ENCODE peak calls at places on chromosome 10, in seven cellular contexts. W is upper lobe of right lung, A is body of pancreas, Y is heart left ventricle, T is H9, E is A549, K is right lobe of liver. U is an unnamed sample.

GRCh38 chr10:48390933-48391845 is 84.7 kb downstream of the MAPK8 start:
- DNase-seq in W (no peak), A (no peak), Y (no peak), T (no peak), E (no peak), K (no peak), U (peak)

GRCh38 chr10:44278669-44279337 is 106.1 kb downstream of the CXCL12 start:
- DNase-seq in W (no peak), A (no peak), Y (no peak), T (no peak), E (no peak), K (no peak), U (no peak)

GRCh38 chr10:30233186-30233958 is 115.7 kb downstream of the MTPAP start:
- DNase-seq in W (no peak), A (no peak), Y (no peak), T (no peak), E (no peak), K (no peak), U (no peak)

GRCh38 chr10:5234106-5234877 is 37.7 kb downstream of the AKR1C4 start:
- DNase-seq in W (no peak), A (peak), Y (no peak), T (no peak), E (peak), K (peak), U (no peak)

GRCh38 chr10:3825862-3826351 is 40.9 kb upstream of the KLF6 start:
- DNase-seq in W (no peak), A (no peak), Y (peak), T (no peak), E (no peak), K (no peak), U (peak)

GRCh38 chr10:113007343-113007771 is 57.3 kb downstream of the TCF7L2 start:
- DNase-seq in W (no peak), A (no peak), Y (no peak), T (no peak), E (no peak), K (no peak), U (no peak)

GRCh38 chr10:76874151-76874550 is 763.5 kb downstream of the KCNMA1 start:
- DNase-seq in W (no peak), A (peak), Y (peak), T (no peak), E (no peak), K (no peak), U (no peak)

GRCh38 chr10:126518186-126519080 is 130.2 kb upstream of the ADAM12 start:
- DNase-seq in W (no peak), A (no peak), Y (no peak), T (no peak), E (no peak), K (no peak), U (no peak)

GRCh38 chr10:132448248-132448731 is 51.3 kb downstream of the PWWP2B start:
- DNase-seq in W (peak), A (peak), Y (peak), T (peak), E (peak), K (peak), U (no peak)

GRCh38 chr10:29517352-29517923 is 117.3 kb downstream of the SVIL start:
- DNase-seq in W (no peak), A (peak), Y (no peak), T (peak), E (peak), K (no peak), U (peak)

GRCh38 chr10:113094114-113094486 is 144.1 kb downstream of the TCF7L2 start:
- DNase-seq in W (no peak), A (no peak), Y (no peak), T (no peak), E (no peak), K (no peak), U (no peak)

GRCh38 chr10:43689618-43689954 is 40.9 kb upstream of the ZNF32 start:
- DNase-seq in W (peak), A (peak), Y (peak), T (peak), E (peak), K (peak), U (no peak)

GRCh38 chr10:110444009-110444347 is 53.7 kb upstream of the DUSP5 start:
- DNase-seq in W (no peak), A (no peak), Y (peak), T (no peak), E (no peak), K (peak), U (no peak)

GRCh38 chr10:76939862-76940495 is 697.6 kb downstream of the KCNMA1 start:
- DNase-seq in W (no peak), A (no peak), Y (no peak), T (no peak), E (no peak), K (no peak), U (no peak)

GRCh38 chr10:15121707-15122106 is 24.6 kb downstream of the RPP38 start:
- DNase-seq in W (no peak), A (no peak), Y (no peak), T (no peak), E (no peak), K (no peak), U (no peak)

GRCh38 chr10:36182059-36182654 is 540.1 kb upstream of the FZD8 start:
- DNase-seq in W (no peak), A (no peak), Y (no peak), T (no peak), E (peak), K (no peak), U (no peak)

GRCh38 chr10:427746-428519 is 261.5 kb downstream of the DIP2C start:
- DNase-seq in W (no peak), A (no peak), Y (no peak), T (no peak), E (no peak), K (no peak), U (no peak)

GRCh38 chr10:24214762-24215161 is 5.8 kb downstream of the KIAA1217 start:
- DNase-seq in W (no peak), A (peak), Y (peak), T (no peak), E (no peak), K (no peak), U (no peak)

GRCh38 chr10:110279062-110279986 is 25.4 kb downstream of the SMNDC1 start:
- DNase-seq in W (no peak), A (peak), Y (peak), T (no peak), E (peak), K (no peak), U (peak)

GRCh38 chr10:108515821-108516220 is 1351.3 kb upstream of the SORCS1 start:
- DNase-seq in W (no peak), A (no peak), Y (no peak), T (no peak), E (no peak), K (no peak), U (no peak)

GRCh38 chr10:127815147-127815546 is 77.6 kb downstream of the CLRN3 start:
- DNase-seq in W (no peak), A (no peak), Y (no peak), T (no peak), E (no peak), K (no peak), U (no peak)

GRCh38 chr10:43396928-43397624 is 11.9 kb downstream of the HNRNPF start:
- DNase-seq in W (peak), A (peak), Y (peak), T (peak), E (peak), K (peak), U (peak)

GRCh38 chr10:125788156-125789034 is 12.8 kb upstream of the MMP21 start:
- DNase-seq in W (no peak), A (no peak), Y (no peak), T (no peak), E (no peak), K (no peak), U (no peak)

GRCh38 chr10:86017841-86018734 is 348.5 kb downstream of the GRID1 start:
- DNase-seq in W (peak), A (peak), Y (peak), T (no peak), E (no peak), K (no peak), U (no peak)

GRCh38 chr10:60536529-60537114 is 146.9 kb upstream of the ANK3 start:
- DNase-seq in W (no peak), A (no peak), Y (no peak), T (no peak), E (peak), K (no peak), U (peak)

GRCh38 chr10:59622320-59622901 is 87.2 kb downstream of the SLC16A9 start:
- DNase-seq in W (no peak), A (peak), Y (peak), T (peak), E (peak), K (peak), U (peak)

GRCh38 chr10:97171001-97171400 is 14.8 kb downstream of the SLIT1 start:
- DNase-seq in W (no peak), A (no peak), Y (no peak), T (no peak), E (no peak), K (peak), U (no peak)

GRCh38 chr10:64332551-64332950 is 811.4 kb downstream of the REEP3 start:
- DNase-seq in W (no peak), A (no peak), Y (no peak), T (no peak), E (no peak), K (no peak), U (no peak)

GRCh38 chr10:128421731-128422130 is 295.5 kb upstream of the MKI67 start:
- DNase-seq in W (no peak), A (no peak), Y (no peak), T (no peak), E (no peak), K (no peak), U (no peak)

GRCh38 chr10:125283831-125284614 is 123.7 kb upstream of the CTBP2 start:
- DNase-seq in W (no peak), A (no peak), Y (no peak), T (no peak), E (no peak), K (no peak), U (no peak)

GRCh38 chr10:110762109-110762848 is 109.4 kb upstream of the PDCD4 start:
- DNase-seq in W (no peak), A (no peak), Y (no peak), T (no peak), E (no peak), K (no peak), U (no peak)

GRCh38 chr10:75363431-75363830 is 38.1 kb downstream of the ZNF503 start:
- DNase-seq in W (no peak), A (no peak), Y (no peak), T (no peak), E (no peak), K (no peak), U (no peak)

GRCh38 chr10:34721201-34721840 is 93.8 kb downstream of the PARD3 start:
- DNase-seq in W (no peak), A (no peak), Y (no peak), T (no peak), E (no peak), K (no peak), U (peak)

GRCh38 chr10:73998623-73999622 is 1.0 kb downstream of the VCL start:
- DNase-seq in W (peak), A (peak), Y (peak), T (peak), E (peak), K (peak), U (peak)

GRCh38 chr10:73997479-73997805 is 474 bp upstream of the VCL start:
- DNase-seq in W (no peak), A (no peak), Y (no peak), T (no peak), E (no peak), K (no peak), U (no peak)

GRCh38 chr10:73997806-73998622 is at the start of gene VCL:
- DNase-seq in W (peak), A (peak), Y (peak), T (peak), E (peak), K (peak), U (peak)

GRCh38 chr10:73999703-74000102 is 1.8 kb downstream of the VCL start:
- DNase-seq in W (no peak), A (no peak), Y (no peak), T (no peak), E (no peak), K (no peak), U (no peak)

DNA sequence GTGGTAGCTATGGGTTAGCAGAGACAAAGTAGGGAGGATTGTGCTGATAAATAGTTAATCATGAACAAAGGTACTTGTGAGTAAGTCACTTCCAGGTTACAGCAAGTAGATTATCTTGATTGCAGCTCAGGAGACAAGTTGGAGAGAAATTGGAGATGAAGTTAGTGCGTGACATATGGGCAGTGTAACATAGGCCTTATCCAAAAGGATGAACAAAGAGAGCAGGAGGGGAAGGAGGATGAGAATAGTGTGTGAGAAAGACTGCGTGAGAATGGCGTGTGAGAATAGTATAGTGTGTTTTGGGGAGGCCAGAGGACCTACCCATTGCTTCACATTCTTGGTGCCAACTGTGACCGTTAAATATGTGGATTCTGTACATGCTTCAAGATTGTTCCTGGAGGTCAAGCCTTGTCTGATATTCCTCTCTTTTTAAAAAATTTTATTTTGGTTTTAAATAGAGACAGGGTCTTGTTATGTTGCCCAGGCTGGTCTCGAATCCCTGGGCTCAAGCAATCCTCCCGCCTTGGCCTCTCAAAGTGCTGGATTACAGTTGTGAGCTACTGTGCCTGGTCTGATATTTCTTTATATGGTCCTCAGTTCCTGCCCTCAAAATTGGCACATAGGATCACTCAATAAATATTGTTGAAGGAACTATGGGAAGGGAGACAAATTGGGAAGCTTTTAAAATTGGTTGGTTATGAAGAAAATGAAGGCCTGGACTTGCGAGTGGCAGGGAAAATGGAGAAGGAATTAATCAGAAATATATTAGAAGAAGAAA is 3.2 kb downstream of the VCL start:
- DNase-seq in W (no peak), A (no peak), Y (no peak), T (no peak), E (no peak), K (no peak), U (no peak)
- H3K27ac ChIP-seq in W (no peak), A (no peak), Y (no peak), T (no peak), E (peak), K (no peak), U (peak)

GRCh38 chr10:88990528-88991160 is at the start of gene FAS:
- DNase-seq in W (peak), A (peak), Y (peak), T (peak), E (peak), K (peak), U (peak)
- H3K27ac ChIP-seq in W (peak), A (peak), Y (peak), T (no peak), E (peak), K (peak), U (peak)

DNA sequence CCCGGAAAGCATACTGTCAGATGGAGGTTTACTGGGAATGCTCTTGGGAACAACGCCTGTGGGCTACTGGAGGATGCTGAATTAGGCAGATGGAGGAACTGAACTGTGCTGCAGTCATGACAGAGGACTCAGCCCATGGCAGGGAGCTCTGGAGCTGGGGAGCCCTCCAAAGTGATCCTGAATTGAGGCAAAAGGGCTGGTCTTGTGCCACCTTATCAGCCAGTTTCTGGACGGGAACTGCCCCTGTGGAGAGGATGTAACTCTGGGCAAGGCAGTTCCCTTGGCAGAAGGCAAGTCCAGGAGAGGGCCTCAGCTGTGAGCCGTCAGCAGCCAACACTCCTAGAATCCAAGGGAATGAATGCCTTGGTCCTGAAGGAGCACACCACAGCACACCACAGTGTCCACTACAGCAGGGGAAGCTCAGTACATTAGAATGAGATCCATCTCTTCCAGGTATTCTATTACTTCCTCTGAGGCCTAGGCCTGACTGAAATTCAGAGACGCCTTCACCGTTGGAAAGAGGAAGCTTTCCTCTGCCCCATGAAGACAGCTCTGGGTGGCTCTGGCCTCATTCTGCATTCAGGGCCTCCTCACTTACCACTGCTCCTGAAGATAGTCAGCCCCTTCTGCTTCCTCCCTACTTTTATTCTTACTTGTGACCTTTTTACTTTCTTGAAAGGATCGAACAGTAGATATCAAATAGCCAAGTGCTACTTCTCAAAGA is 139.6 kb upstream of the GPR26 start:
- DNase-seq in W (no peak), A (no peak), Y (no peak), T (no peak), E (no peak), K (no peak), U (no peak)
- H3K27ac ChIP-seq in W (no peak), A (no peak), Y (no peak), T (no peak), E (no peak), K (no peak), U (no peak)

DNA sequence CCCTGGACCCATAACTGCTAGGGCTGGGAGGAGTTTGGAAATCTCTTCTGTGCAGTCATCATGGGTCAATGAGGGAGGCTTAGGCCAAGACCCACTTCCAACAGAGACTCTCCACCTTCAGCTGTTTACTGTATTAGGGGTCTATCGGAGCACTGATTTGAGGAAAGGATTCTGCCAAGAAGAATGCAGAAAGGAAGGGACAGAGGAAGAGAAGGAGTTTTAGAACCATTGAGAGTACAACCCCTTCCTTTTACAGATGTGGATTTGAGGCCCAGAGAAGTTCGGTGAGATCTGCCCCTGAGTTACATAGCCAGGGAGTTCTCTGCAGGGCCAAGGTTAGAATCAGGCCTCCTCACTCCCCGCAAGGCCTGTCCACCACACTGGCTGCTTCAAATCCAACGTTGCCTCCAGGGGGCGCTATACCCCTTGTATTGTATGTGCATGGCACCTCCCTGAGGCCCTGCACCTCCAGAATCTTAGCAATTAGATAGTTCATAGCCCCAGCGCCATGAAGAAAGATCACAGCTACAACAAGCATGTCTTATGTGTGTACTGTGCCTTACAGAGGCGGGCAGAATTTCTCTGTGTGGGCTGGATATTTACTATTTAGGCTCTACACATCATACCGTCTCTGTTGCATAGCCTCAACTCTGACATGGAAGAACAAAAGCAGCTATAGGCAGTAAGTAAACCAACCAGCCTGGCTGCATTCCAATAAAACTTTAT is 246.8 kb downstream of the SKIDA1 start:
- DNase-seq in W (peak), A (peak), Y (peak), T (peak), E (peak), K (peak), U (peak)
- H3K27ac ChIP-seq in W (no peak), A (no peak), Y (no peak), T (no peak), E (peak), K (no peak), U (no peak)

DNA sequence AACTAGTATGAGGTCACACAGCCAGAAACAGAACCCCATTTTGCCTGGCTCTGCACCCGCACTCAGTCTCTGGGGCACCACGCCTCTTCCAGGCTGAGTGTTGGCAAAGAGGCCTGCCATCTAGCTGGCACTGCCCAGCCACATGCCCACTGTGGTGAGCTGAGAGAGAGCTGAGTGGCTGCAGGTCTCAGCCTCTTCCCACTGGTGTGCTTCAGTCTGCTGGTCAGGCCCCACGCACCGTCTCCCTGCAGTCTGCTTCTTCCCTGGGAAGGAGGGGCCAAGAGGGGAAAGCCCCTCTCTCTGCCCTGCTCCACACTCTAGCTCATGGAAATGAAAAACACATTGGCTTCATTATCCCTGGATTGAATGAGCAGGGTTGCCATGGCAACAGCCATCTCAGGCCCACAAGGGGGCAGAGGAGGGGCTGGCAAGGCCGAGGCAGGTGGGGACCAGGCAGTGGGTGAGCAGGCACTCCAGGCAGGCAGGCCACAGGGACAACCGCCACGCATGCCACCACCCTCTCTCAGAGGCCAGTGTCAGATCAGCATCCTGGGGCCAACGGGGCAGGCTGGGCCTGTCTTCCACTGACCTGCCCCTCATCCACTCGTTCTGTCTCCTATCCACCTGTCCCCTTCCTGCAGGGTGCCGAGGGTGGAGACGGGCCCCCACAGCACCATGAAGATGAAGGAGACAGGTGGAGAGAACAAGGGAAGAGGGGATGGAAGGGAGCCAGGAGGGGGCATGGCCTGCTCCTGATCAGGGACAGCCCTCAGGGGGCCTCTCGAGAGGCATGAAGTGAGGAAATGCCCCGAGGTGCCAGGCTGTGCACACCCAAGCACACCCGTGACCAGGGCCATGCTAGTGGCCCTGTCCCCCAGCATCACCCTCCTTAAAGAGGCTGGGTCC is 110.9 kb downstream of the ZMIZ1 start:
- DNase-seq in W (no peak), A (no peak), Y (no peak), T (peak), E (no peak), K (no peak), U (no peak)
- H3K27ac ChIP-seq in W (peak), A (no peak), Y (no peak), T (no peak), E (peak), K (no peak), U (peak)

U was measured in SJSA1.